ENCODE peak calls at places on chromosome 1, in nine cellular contexts. L is spleen; X is AG04450; W is HTR-8/SVneo; V is NCI-H146; S is HL-60; P is activated CD4-positive, alpha-beta memory T cell treated with anti-CD3 and anti-CD28 coated beads, Interleukin-2, amount 10 ng/mL, durations not matched to agents 7 days and 5 days; Z is Calu3; F is iPS-NIHi11. O is an unnamed sample.

GRCh38 chr1:30907390-30907640 is 1.2 kb downstream of the SDC3 start:
- DNase-seq in L (peak), S (no peak), W (no peak), V (no peak), P (no peak), Z (no peak), F (no peak), X (no peak), O (no peak)

GRCh38 chr1:47437518-47438320 is at the start of gene FOXD2:
- DNase-seq in L (peak), W (peak), X (peak), V (peak), Z (peak), S (peak), P (peak), F (peak), O (peak)

GRCh38 chr1:159986531-159986930 is 32.5 kb upstream of the SLAMF9 start:
- DNase-seq in Z (no peak), V (no peak), X (no peak), P (no peak), F (no peak), L (no peak), S (no peak), W (no peak), O (no peak)

GRCh38 chr1:7287013-7287412 is 484.1 kb upstream of the VAMP3 start:
- DNase-seq in W (no peak), Z (no peak), X (no peak), F (no peak), P (no peak), S (peak), V (no peak), L (no peak), O (no peak)

GRCh38 chr1:47682198-47682597 is 244.4 kb downstream of the FOXD2 start:
- DNase-seq in L (peak), S (no peak), F (no peak), Z (no peak), V (no peak), X (no peak), W (no peak), P (no peak), O (no peak)

GRCh38 chr1:216119600-216119999 is 303.6 kb downstream of the USH2A start:
- DNase-seq in P (no peak), W (peak), S (peak), Z (peak), L (no peak), V (no peak), F (peak), X (peak), O (peak)

GRCh38 chr1:48873944-48874343 is 97.3 kb upstream of the BEND5 start:
- DNase-seq in S (no peak), L (no peak), V (no peak), W (no peak), F (peak), P (no peak), X (no peak), Z (no peak), O (no peak)

GRCh38 chr1:229046251-229046853 is 224.6 kb upstream of the RAB4A start:
- DNase-seq in P (no peak), F (no peak), V (no peak), S (no peak), X (no peak), L (no peak), W (no peak), Z (no peak), O (no peak)

O was measured in HepG2.